ENCODE peak calls at places on chromosome 6, in nine cellular contexts. One of them, this sample, is unnamed.

GRCh38 chr6:125363010-125363359 is 61.2 kb upstream of the HDDC2 start:
- DNase-seq in prostate gland: no peak
- DNase-seq in colonic mucosa: no peak
- DNase-seq in body of pancreas: no peak
- DNase-seq in fibroblast of villous mesenchyme: peak; percentile 31
- DNase-seq in neural progenitor cell: no peak
- DNase-seq in heart left ventricle: no peak
- DNase-seq in mucosa of descending colon: no peak
- DNase-seq in tibial nerve: no peak
- DNase-seq in this sample: no peak

GRCh38 chr6:103154779-103155572 is 1704.7 kb downstream of the HACE1 start:
- DNase-seq in prostate gland: no peak
- DNase-seq in colonic mucosa: no peak
- DNase-seq in body of pancreas: no peak
- DNase-seq in fibroblast of villous mesenchyme: no peak
- DNase-seq in neural progenitor cell: no peak
- DNase-seq in heart left ventricle: no peak
- DNase-seq in mucosa of descending colon: no peak
- DNase-seq in tibial nerve: no peak
- DNase-seq in this sample: no peak

GRCh38 chr6:155880905-155881304 is 425.3 kb upstream of the NOX3 start:
- DNase-seq in prostate gland: no peak
- DNase-seq in colonic mucosa: no peak
- DNase-seq in body of pancreas: peak; percentile 21
- DNase-seq in fibroblast of villous mesenchyme: peak; percentile 69
- DNase-seq in neural progenitor cell: no peak
- DNase-seq in heart left ventricle: no peak
- DNase-seq in mucosa of descending colon: no peak
- DNase-seq in tibial nerve: no peak
- DNase-seq in this sample: no peak

GRCh38 chr6:56222509-56222908 is 24.9 kb downstream of the COL21A1 start:
- DNase-seq in prostate gland: no peak
- DNase-seq in colonic mucosa: no peak
- DNase-seq in body of pancreas: no peak
- DNase-seq in fibroblast of villous mesenchyme: peak; percentile 60
- DNase-seq in neural progenitor cell: no peak
- DNase-seq in heart left ventricle: no peak
- DNase-seq in mucosa of descending colon: no peak
- DNase-seq in tibial nerve: no peak
- DNase-seq in this sample: no peak

GRCh38 chr6:69105288-69105687 is 470.2 kb downstream of the ADGRB3 start:
- DNase-seq in prostate gland: no peak
- DNase-seq in colonic mucosa: no peak
- DNase-seq in body of pancreas: no peak
- DNase-seq in fibroblast of villous mesenchyme: no peak
- DNase-seq in neural progenitor cell: no peak
- DNase-seq in heart left ventricle: no peak
- DNase-seq in mucosa of descending colon: no peak
- DNase-seq in tibial nerve: no peak
- DNase-seq in this sample: no peak

GRCh38 chr6:54847799-54848597 is 1.4 kb downstream of the FAM83B start:
- DNase-seq in prostate gland: peak; percentile 12
- DNase-seq in colonic mucosa: peak; percentile 52
- DNase-seq in body of pancreas: no peak
- DNase-seq in fibroblast of villous mesenchyme: peak; percentile 16
- DNase-seq in neural progenitor cell: no peak
- DNase-seq in heart left ventricle: no peak
- DNase-seq in mucosa of descending colon: no peak
- DNase-seq in tibial nerve: no peak
- DNase-seq in this sample: no peak

GRCh38 chr6:54427396-54427910 is 119.2 kb downstream of the TINAG start:
- DNase-seq in prostate gland: no peak
- DNase-seq in colonic mucosa: no peak
- DNase-seq in body of pancreas: no peak
- DNase-seq in fibroblast of villous mesenchyme: no peak
- DNase-seq in neural progenitor cell: no peak
- DNase-seq in heart left ventricle: no peak
- DNase-seq in mucosa of descending colon: no peak
- DNase-seq in tibial nerve: no peak
- DNase-seq in this sample: no peak

GRCh38 chr6:158452191-158452590 is 107.7 kb upstream of the TMEM181 start:
- DNase-seq in prostate gland: no peak
- DNase-seq in colonic mucosa: peak; percentile 23
- DNase-seq in body of pancreas: no peak
- DNase-seq in fibroblast of villous mesenchyme: no peak
- DNase-seq in neural progenitor cell: no peak
- DNase-seq in heart left ventricle: no peak
- DNase-seq in mucosa of descending colon: peak; percentile 33
- DNase-seq in tibial nerve: no peak
- DNase-seq in this sample: no peak

GRCh38 chr6:116314218-116314617 is 34.5 kb upstream of the TSPYL1 start:
- DNase-seq in prostate gland: no peak
- DNase-seq in colonic mucosa: no peak
- DNase-seq in body of pancreas: no peak
- DNase-seq in fibroblast of villous mesenchyme: peak; percentile 47
- DNase-seq in neural progenitor cell: no peak
- DNase-seq in heart left ventricle: no peak
- DNase-seq in mucosa of descending colon: no peak
- DNase-seq in tibial nerve: no peak
- DNase-seq in this sample: no peak

GRCh38 chr6:11766056-11766455 is 12.5 kb downstream of the ADTRP start:
- DNase-seq in prostate gland: no peak
- DNase-seq in colonic mucosa: no peak
- DNase-seq in body of pancreas: peak; percentile 43
- DNase-seq in fibroblast of villous mesenchyme: peak; percentile 45
- DNase-seq in neural progenitor cell: no peak
- DNase-seq in heart left ventricle: no peak
- DNase-seq in mucosa of descending colon: no peak
- DNase-seq in tibial nerve: no peak
- DNase-seq in this sample: no peak

GRCh38 chr6:20564269-20564668 is 30.0 kb downstream of the CDKAL1 start:
- DNase-seq in prostate gland: no peak
- DNase-seq in colonic mucosa: no peak
- DNase-seq in body of pancreas: no peak
- DNase-seq in fibroblast of villous mesenchyme: peak; percentile 48
- DNase-seq in neural progenitor cell: peak; percentile 15
- DNase-seq in heart left ventricle: no peak
- DNase-seq in mucosa of descending colon: no peak
- DNase-seq in tibial nerve: no peak
- DNase-seq in this sample: no peak

GRCh38 chr6:105348897-105349296 is 54.0 kb downstream of the PREP start:
- DNase-seq in prostate gland: no peak
- DNase-seq in colonic mucosa: no peak
- DNase-seq in body of pancreas: no peak
- DNase-seq in fibroblast of villous mesenchyme: no peak
- DNase-seq in neural progenitor cell: no peak
- DNase-seq in heart left ventricle: no peak
- DNase-seq in mucosa of descending colon: no peak
- DNase-seq in tibial nerve: no peak
- DNase-seq in this sample: no peak

GRCh38 chr6:62042444-62042843 is 243.6 kb downstream of the KHDRBS2 start:
- DNase-seq in prostate gland: no peak
- DNase-seq in colonic mucosa: no peak
- DNase-seq in body of pancreas: no peak
- DNase-seq in fibroblast of villous mesenchyme: no peak
- DNase-seq in neural progenitor cell: no peak
- DNase-seq in heart left ventricle: no peak
- DNase-seq in mucosa of descending colon: no peak
- DNase-seq in tibial nerve: no peak
- DNase-seq in this sample: no peak

GRCh38 chr6:150343434-150343833 is 25.4 kb upstream of the IYD start:
- DNase-seq in prostate gland: no peak
- DNase-seq in colonic mucosa: no peak
- DNase-seq in body of pancreas: no peak
- DNase-seq in fibroblast of villous mesenchyme: no peak
- DNase-seq in neural progenitor cell: no peak
- DNase-seq in heart left ventricle: no peak
- DNase-seq in mucosa of descending colon: no peak
- DNase-seq in tibial nerve: no peak
- DNase-seq in this sample: no peak

GRCh38 chr6:101783287-101783686 is 389.8 kb downstream of the GRIK2 start:
- DNase-seq in prostate gland: no peak
- DNase-seq in colonic mucosa: no peak
- DNase-seq in body of pancreas: no peak
- DNase-seq in fibroblast of villous mesenchyme: no peak
- DNase-seq in neural progenitor cell: no peak
- DNase-seq in heart left ventricle: no peak
- DNase-seq in mucosa of descending colon: no peak
- DNase-seq in tibial nerve: no peak
- DNase-seq in this sample: no peak

GRCh38 chr6:4929319-4929718 is 74.5 kb downstream of the RPP40 start:
- DNase-seq in prostate gland: no peak
- DNase-seq in colonic mucosa: no peak
- DNase-seq in body of pancreas: no peak
- DNase-seq in fibroblast of villous mesenchyme: peak; percentile 57
- DNase-seq in neural progenitor cell: no peak
- DNase-seq in heart left ventricle: no peak
- DNase-seq in mucosa of descending colon: no peak
- DNase-seq in tibial nerve: no peak
- DNase-seq in this sample: no peak

GRCh38 chr6:28816909-28817807 is 106.6 kb downstream of the TRIM27 start:
- DNase-seq in prostate gland: no peak
- DNase-seq in colonic mucosa: peak; percentile 30
- DNase-seq in body of pancreas: no peak
- DNase-seq in fibroblast of villous mesenchyme: peak; percentile 45
- DNase-seq in neural progenitor cell: peak; percentile 57
- DNase-seq in heart left ventricle: no peak
- DNase-seq in mucosa of descending colon: no peak
- DNase-seq in tibial nerve: no peak
- DNase-seq in this sample: no peak

GRCh38 chr6:170147056-170147787 is 143.7 kb downstream of the DLL1 start:
- DNase-seq in prostate gland: peak; percentile 68
- DNase-seq in colonic mucosa: no peak
- DNase-seq in body of pancreas: no peak
- DNase-seq in fibroblast of villous mesenchyme: no peak
- DNase-seq in neural progenitor cell: no peak
- DNase-seq in heart left ventricle: peak; percentile 59
- DNase-seq in mucosa of descending colon: no peak
- DNase-seq in tibial nerve: no peak
- DNase-seq in this sample: no peak

GRCh38 chr6:25147191-25147590 is 132.0 kb upstream of the CARMIL1 start:
- DNase-seq in prostate gland: no peak
- DNase-seq in colonic mucosa: no peak
- DNase-seq in body of pancreas: no peak
- DNase-seq in fibroblast of villous mesenchyme: no peak
- DNase-seq in neural progenitor cell: no peak
- DNase-seq in heart left ventricle: no peak
- DNase-seq in mucosa of descending colon: no peak
- DNase-seq in tibial nerve: no peak
- DNase-seq in this sample: no peak

GRCh38 chr6:136791296-136792065 is 796 bp downstream of the MAP3K5 start:
- DNase-seq in prostate gland: peak; percentile 73
- DNase-seq in colonic mucosa: peak; percentile 80
- DNase-seq in body of pancreas: peak; percentile 85
- DNase-seq in fibroblast of villous mesenchyme: peak; percentile 77
- DNase-seq in neural progenitor cell: peak; percentile 53
- DNase-seq in heart left ventricle: peak; percentile 75
- DNase-seq in mucosa of descending colon: peak; percentile 77
- DNase-seq in tibial nerve: peak; percentile 57
- DNase-seq in this sample: peak; percentile 57

GRCh38 chr6:121522265-121522664 is 86.8 kb downstream of the GJA1 start:
- DNase-seq in prostate gland: peak; percentile 28
- DNase-seq in colonic mucosa: no peak
- DNase-seq in body of pancreas: no peak
- DNase-seq in fibroblast of villous mesenchyme: peak; percentile 97
- DNase-seq in neural progenitor cell: no peak
- DNase-seq in heart left ventricle: no peak
- DNase-seq in mucosa of descending colon: no peak
- DNase-seq in tibial nerve: no peak
- DNase-seq in this sample: peak; percentile 6

DNA sequence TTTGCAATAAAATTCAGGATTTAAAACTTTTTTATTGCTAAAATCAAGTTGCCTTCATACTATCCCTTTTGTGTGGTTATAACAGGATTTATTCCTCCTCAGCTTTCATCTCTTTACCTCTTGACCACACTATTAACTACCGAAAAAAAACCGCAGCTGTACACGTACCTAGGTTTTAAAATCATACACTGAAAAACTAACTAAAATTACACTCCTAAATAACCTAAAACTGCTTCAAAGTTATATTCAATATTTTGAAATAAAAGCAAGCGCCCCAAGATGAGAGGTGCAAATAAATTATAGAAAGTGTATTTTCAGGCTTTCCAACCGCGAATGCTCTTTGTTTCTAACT is 1.4 kb downstream of the MPC1 start:
- DNase-seq in prostate gland: no peak
- DNase-seq in colonic mucosa: no peak
- DNase-seq in body of pancreas: no peak
- DNase-seq in fibroblast of villous mesenchyme: no peak
- DNase-seq in neural progenitor cell: no peak
- DNase-seq in heart left ventricle: no peak
- DNase-seq in mucosa of descending colon: no peak
- DNase-seq in tibial nerve: no peak
- DNase-seq in this sample: no peak
- H3K4me3 ChIP-seq in prostate gland: peak overlapping the region; percentile 82
- H3K4me3 ChIP-seq in colonic mucosa: peak overlapping the region; percentile 95
- H3K4me3 ChIP-seq in body of pancreas: peak overlapping the region; percentile 65
- H3K4me3 ChIP-seq in fibroblast of villous mesenchyme: peak overlapping the region; percentile 80
- H3K4me3 ChIP-seq in neural progenitor cell: peak overlapping the region; percentile 72
- H3K4me3 ChIP-seq in heart left ventricle: peak overlapping the region; percentile 97
- H3K4me3 ChIP-seq in mucosa of descending colon: no peak overlapping the region
- H3K4me3 ChIP-seq in tibial nerve: peak overlapping the region; percentile 90
- H3K4me3 ChIP-seq in this sample: peak overlapping the region; percentile 63

GRCh38 chr6:90294614-90294988 is 2.0 kb downstream of the BACH2 start:
- DNase-seq in prostate gland: no peak
- DNase-seq in colonic mucosa: no peak
- DNase-seq in body of pancreas: no peak
- DNase-seq in fibroblast of villous mesenchyme: no peak
- DNase-seq in neural progenitor cell: peak; percentile 63
- DNase-seq in heart left ventricle: no peak
- DNase-seq in mucosa of descending colon: peak; percentile 15
- DNase-seq in tibial nerve: no peak
- DNase-seq in this sample: no peak
- H3K4me3 ChIP-seq in prostate gland: peak overlapping the region; percentile 77
- H3K4me3 ChIP-seq in colonic mucosa: peak overlapping the region; percentile 58
- H3K4me3 ChIP-seq in body of pancreas: no peak overlapping the region
- H3K4me3 ChIP-seq in fibroblast of villous mesenchyme: no peak overlapping the region
- H3K4me3 ChIP-seq in neural progenitor cell: peak overlapping the region; percentile 95
- H3K4me3 ChIP-seq in heart left ventricle: peak overlapping the region; percentile 78
- H3K4me3 ChIP-seq in mucosa of descending colon: no peak overlapping the region
- H3K4me3 ChIP-seq in tibial nerve: peak overlapping the region; percentile 85
- H3K4me3 ChIP-seq in this sample: no peak overlapping the region

GRCh38 chr6:33429745-33430042 is 9.8 kb downstream of the SYNGAP1 start:
- DNase-seq in prostate gland: no peak
- DNase-seq in colonic mucosa: no peak
- DNase-seq in body of pancreas: no peak
- DNase-seq in fibroblast of villous mesenchyme: no peak
- DNase-seq in neural progenitor cell: no peak
- DNase-seq in heart left ventricle: no peak
- DNase-seq in mucosa of descending colon: no peak
- DNase-seq in tibial nerve: no peak
- DNase-seq in this sample: no peak
- H3K4me3 ChIP-seq in prostate gland: no peak overlapping the region
- H3K4me3 ChIP-seq in colonic mucosa: no peak overlapping the region
- H3K4me3 ChIP-seq in body of pancreas: no peak overlapping the region
- H3K4me3 ChIP-seq in fibroblast of villous mesenchyme: no peak overlapping the region
- H3K4me3 ChIP-seq in neural progenitor cell: no peak overlapping the region
- H3K4me3 ChIP-seq in heart left ventricle: no peak overlapping the region
- H3K4me3 ChIP-seq in mucosa of descending colon: no peak overlapping the region
- H3K4me3 ChIP-seq in tibial nerve: no peak overlapping the region
- H3K4me3 ChIP-seq in this sample: no peak overlapping the region

GRCh38 chr6:107656883-107657282 is 167.0 kb downstream of the SOBP start:
- DNase-seq in prostate gland: no peak
- DNase-seq in colonic mucosa: no peak
- DNase-seq in body of pancreas: no peak
- DNase-seq in fibroblast of villous mesenchyme: no peak
- DNase-seq in neural progenitor cell: no peak
- DNase-seq in heart left ventricle: no peak
- DNase-seq in mucosa of descending colon: no peak
- DNase-seq in tibial nerve: no peak
- DNase-seq in this sample: peak; percentile 30
- H3K4me3 ChIP-seq in prostate gland: no peak overlapping the region
- H3K4me3 ChIP-seq in colonic mucosa: no peak overlapping the region
- H3K4me3 ChIP-seq in body of pancreas: no peak overlapping the region
- H3K4me3 ChIP-seq in fibroblast of villous mesenchyme: no peak overlapping the region
- H3K4me3 ChIP-seq in neural progenitor cell: no peak overlapping the region
- H3K4me3 ChIP-seq in heart left ventricle: no peak overlapping the region
- H3K4me3 ChIP-seq in mucosa of descending colon: no peak overlapping the region
- H3K4me3 ChIP-seq in tibial nerve: no peak overlapping the region
- H3K4me3 ChIP-seq in this sample: no peak overlapping the region